ENCODE peak calls at places on chromosomes 13 and 19, in five cellular contexts. M is thyroid gland; W is CD8-positive, alpha-beta T cell; H is PC-3; X is psoas muscle. F is an unnamed sample.

GRCh38 chr13:30870916-30871712 is 35.0 kb upstream of the MEDAG start:
- DNase-seq in M (no peak), W (no peak), H (no peak), X (no peak), F (no peak)

GRCh38 chr13:106755542-106755941 is 187.6 kb upstream of the ARGLU1 start:
- DNase-seq in M (no peak), W (no peak), H (no peak), X (no peak), F (no peak)

GRCh38 chr19:38686530-38686888 is 39.1 kb downstream of the ACTN4 start:
- DNase-seq in M (no peak), W (peak), H (no peak), X (no peak), F (no peak)

GRCh38 chr19:18098891-18099622 is 1.5 kb downstream of the MAST3 start:
- DNase-seq in M (peak), W (peak), H (no peak), X (no peak), F (no peak)

GRCh38 chr19:4585556-4585955 is 26.1 kb upstream of the SEMA6B start:
- DNase-seq in M (no peak), W (no peak), H (no peak), X (no peak), F (no peak)

GRCh38 chr19:35673121-35673804 is 6.9 kb downstream of the UPK1A start:
- DNase-seq in M (peak), W (peak), H (no peak), X (peak), F (peak)

GRCh38 chr19:18865973-18866799 is 29.8 kb downstream of the CERS1 start:
- DNase-seq in M (peak), W (peak), H (peak), X (peak), F (peak)

GRCh38 chr13:31595568-31595967 is 143.8 kb upstream of the RXFP2 start:
- DNase-seq in M (no peak), W (no peak), H (no peak), X (no peak), F (no peak)

GRCh38 chr19:16289594-16289993 is 35.0 kb upstream of the KLF2 start:
- DNase-seq in M (no peak), W (no peak), H (no peak), X (no peak), F (no peak)

GRCh38 chr13:28100149-28101121 is at the start of gene FLT3:
- DNase-seq in M (peak), W (peak), H (peak), X (no peak), F (peak)

GRCh38 chr19:40632311-40633036 is 31.3 kb downstream of the LTBP4 start:
- DNase-seq in M (no peak), W (no peak), H (peak), X (no peak), F (no peak)

GRCh38 chr13:19159761-19160420 is 21.7 kb downstream of the TUBA3C start:
- DNase-seq in M (no peak), W (no peak), H (no peak), X (no peak), F (no peak)

GRCh38 chr19:2047076-2047448 is 4.0 kb downstream of the MKNK2 start:
- DNase-seq in M (no peak), W (no peak), H (no peak), X (no peak), F (no peak)

GRCh38 chr13:28558126-28558525 is 63.2 kb upstream of the FLT1 start:
- DNase-seq in M (no peak), W (no peak), H (no peak), X (no peak), F (no peak)

GRCh38 chr13:106794131-106794530 is 226.2 kb upstream of the ARGLU1 start:
- DNase-seq in M (no peak), W (no peak), H (no peak), X (no peak), F (no peak)

GRCh38 chr13:50026788-50027473 is 11.7 kb downstream of the KCNRG start:
- DNase-seq in M (no peak), W (no peak), H (no peak), X (no peak), F (no peak)

GRCh38 chr13:31670831-31671617 is 68.3 kb upstream of the RXFP2 start:
- DNase-seq in M (no peak), W (no peak), H (peak), X (no peak), F (no peak)

GRCh38 chr13:31945202-31945978 is 86.2 kb upstream of the FRY start:
- DNase-seq in M (peak), W (no peak), H (peak), X (peak), F (peak)

GRCh38 chr13:89361909-89362308 is 1690.7 kb downstream of the SLITRK5 start:
- DNase-seq in M (no peak), W (no peak), H (peak), X (no peak), F (no peak)

GRCh38 chr13:49443327-49443688 is 556 bp downstream of the CAB39L start:
- DNase-seq in M (no peak), W (peak), H (peak), X (no peak), F (no peak)

GRCh38 chr13:77489566-77490337 is 45.8 kb upstream of the SCEL start:
- DNase-seq in M (no peak), W (no peak), H (peak), X (no peak), F (no peak)

GRCh38 chr19:56291857-56292256 is 19.3 kb downstream of the EDDM13 start:
- DNase-seq in M (no peak), W (no peak), H (no peak), X (no peak), F (no peak)

GRCh38 chr19:4066176-4066606 is 508 bp downstream of the ZBTB7A start:
- DNase-seq in M (peak), W (peak), H (no peak), X (peak), F (peak)

GRCh38 chr19:17529239-17530158 is 18.1 kb downstream of the PGLS start:
- DNase-seq in M (no peak), W (no peak), H (no peak), X (no peak), F (no peak)

GRCh38 chr19:54475706-54476105 is 2.6 kb upstream of the CDC42EP5 start:
- DNase-seq in M (no peak), W (no peak), H (no peak), X (no peak), F (no peak)

GRCh38 chr19:54480048-54480447 is 7.0 kb upstream of the CDC42EP5 start:
- DNase-seq in M (no peak), W (no peak), H (no peak), X (no peak), F (no peak)

GRCh38 chr19:54473983-54474382 is 887 bp upstream of the CDC42EP5 start:
- DNase-seq in M (no peak), W (no peak), H (no peak), X (no peak), F (no peak)

GRCh38 chr19:54478677-54479266 is 5.7 kb upstream of the CDC42EP5 start:
- DNase-seq in M (no peak), W (no peak), H (peak), X (no peak), F (no peak)

GRCh38 chr19:54477650-54478049 is 4.6 kb upstream of the CDC42EP5 start:
- DNase-seq in M (no peak), W (no peak), H (peak), X (no peak), F (no peak)
- TF ChIP-seq CTCF in M (no peak), W (no peak), H (peak), X (no peak), F (no peak)

DNA sequence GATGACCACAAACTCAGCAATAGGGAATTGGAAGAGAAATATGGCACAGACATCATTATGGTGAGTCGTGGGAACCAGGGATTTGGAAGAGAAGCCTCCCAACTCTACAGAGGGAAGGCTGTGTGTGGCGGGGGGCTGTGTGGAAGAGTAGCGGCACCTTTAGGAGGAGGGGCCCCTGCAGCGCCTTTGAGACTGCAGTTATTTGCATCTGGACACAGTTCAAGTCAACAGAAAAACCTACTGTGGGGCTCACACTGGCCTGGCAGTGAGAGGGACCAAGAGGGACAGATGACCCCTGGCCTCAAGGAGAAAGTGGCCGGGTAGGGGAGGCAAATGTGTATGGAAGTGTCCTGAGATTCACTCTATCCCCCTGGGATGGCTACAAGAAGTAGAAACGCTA is 5.1 kb downstream of the ATP12A start:
- DNase-seq in M (no peak), W (no peak), H (no peak), X (no peak), F (no peak)
- H3K27ac ChIP-seq in M (no peak), W (no peak), H (no peak), X (no peak), F (no peak)

DNA sequence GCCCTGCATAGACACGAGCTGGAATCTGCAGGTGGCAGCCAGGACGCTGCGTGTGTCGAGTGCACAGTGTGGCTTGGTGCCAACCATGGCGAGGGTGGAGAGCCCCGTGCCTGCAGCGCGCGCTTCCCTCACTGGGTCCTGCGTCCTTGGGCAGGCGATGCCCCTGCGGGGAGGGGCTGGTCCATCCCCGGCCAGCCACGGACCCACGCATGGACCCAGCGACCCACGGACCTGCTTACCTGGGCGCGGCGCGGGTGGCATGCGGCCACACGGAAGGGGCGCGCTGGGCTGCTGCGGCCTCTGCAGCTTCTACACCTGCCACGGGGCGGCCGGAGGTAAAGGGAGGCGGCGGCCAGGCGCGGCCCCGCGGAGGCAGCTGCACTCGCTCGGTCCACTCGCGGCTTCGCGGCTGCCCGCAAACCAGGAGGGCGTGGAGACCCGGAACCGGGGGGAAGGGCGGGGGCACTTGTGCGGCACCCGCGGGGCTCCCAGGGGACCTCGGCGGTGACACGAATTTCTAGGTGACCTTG is 569 bp upstream of the MCF2L start:
- DNase-seq in M (peak), W (peak), H (peak), X (no peak), F (peak)
- TF ChIP-seq CTCF in M (peak), W (peak), H (no peak), X (no peak), F (no peak)

GRCh38 chr19:37506387-37507166 is at the start of gene ZNF793:
- DNase-seq in M (peak), W (peak), H (no peak), X (peak), F (peak)
- H3K27ac ChIP-seq in M (peak), W (peak), H (no peak), X (peak), F (peak)

GRCh38 chr13:60617863-60618733 is 221.1 kb downstream of the TDRD3 start:
- DNase-seq in M (no peak), W (no peak), H (peak), X (no peak), F (no peak)
- TF ChIP-seq CTCF in M (no peak), W (no peak), H (peak), X (no peak), F (no peak)

GRCh38 chr19:8001995-8002849 is 3.2 kb downstream of the ELAVL1 start:
- DNase-seq in M (peak), W (peak), H (peak), X (peak), F (peak)
- H3K27ac ChIP-seq in M (peak), W (no peak), H (peak), X (peak), F (peak)

GRCh38 chr19:42325308-42325895 is at the start of gene MEGF8:
- DNase-seq in M (peak), W (peak), H (peak), X (peak), F (peak)
- TF ChIP-seq CTCF in M (peak), W (no peak), H (no peak), X (no peak), F (peak)

GRCh38 chr13:20526664-20527063 is 1.0 kb upstream of the CRYL1 start:
- DNase-seq in M (peak), W (no peak), H (no peak), X (no peak), F (no peak)
- H3K27ac ChIP-seq in M (peak), W (peak), H (peak), X (peak), F (peak)

GRCh38 chr19:33245948-33246728 is 20.5 kb upstream of the SLC7A10 start:
- DNase-seq in M (no peak), W (no peak), H (no peak), X (no peak), F (no peak)
- TF ChIP-seq CTCF in M (peak), W (no peak), H (peak), X (peak), F (peak)

GRCh38 chr13:26424181-26424580 is 133.3 kb upstream of the WASF3 start:
- DNase-seq in M (no peak), W (no peak), H (no peak), X (peak), F (no peak)
- H3K27ac ChIP-seq in M (peak), W (no peak), H (no peak), X (peak), F (no peak)

F was measured in pancreas.